ENCODE peak calls at places on chromosomes 4 and X, in nine cellular contexts. Q is A549; P is brain microvascular endothelial cell; E is fibroblast of the aortic adventitia; W is kidney; Y is tibial nerve; Z is CD8-positive, alpha-beta memory T cell; M is heart left ventricle; A is left lung. D is an unnamed sample.
A peak's percentile ranks its signal among the peaks of the same experiment; 100 is the strongest.

GRCh38 chr4:173121044-173121685 is 47.4 kb upstream of the GALNT7 start:
- DNase-seq in Y (no peak), Z (no peak), W (no peak), P (peak; percentile 37), Q (no peak), A (no peak), E (peak; percentile 47), M (peak; percentile 25), D (no peak)

GRCh38 chrX:136780738-136781137 is at the start of gene ARHGEF6:
- DNase-seq in M (peak; percentile 34), A (no peak), Y (no peak), W (no peak), E (peak; percentile 8), Q (no peak), P (no peak), Z (peak; percentile 48), D (no peak)

GRCh38 chrX:54413753-54414152 is 26.5 kb upstream of the TSR2 start:
- DNase-seq in Y (no peak), P (no peak), W (no peak), E (no peak), Q (no peak), Z (no peak), A (no peak), M (no peak), D (no peak)

GRCh38 chr4:138910201-138910913 is 105.2 kb upstream of the NOCT start:
- DNase-seq in W (no peak), Z (no peak), P (peak; percentile 36), Q (peak; percentile 31), A (no peak), M (no peak), Y (no peak), E (peak; percentile 23), D (no peak)

GRCh38 chrX:127577884-127578283 is 474.3 kb downstream of the ACTRT1 start:
- DNase-seq in P (no peak), Y (no peak), E (no peak), A (no peak), W (no peak), Z (no peak), M (peak; percentile 24), Q (no peak), D (no peak)

GRCh38 chr4:98639523-98639922 is 18.9 kb downstream of the TSPAN5 start:
- DNase-seq in Q (no peak), W (no peak), Y (no peak), E (peak; percentile 51), P (no peak), M (no peak), Z (no peak), A (no peak), D (no peak)

GRCh38 chr4:123806057-123806456 is 409.5 kb downstream of the SPRY1 start:
- DNase-seq in Z (no peak), W (no peak), Q (no peak), P (no peak), Y (no peak), A (no peak), E (no peak), M (no peak), D (no peak)

GRCh38 chrX:103483720-103484119 is 35.6 kb downstream of the RAB40A start:
- DNase-seq in E (no peak), A (no peak), W (no peak), Q (no peak), P (no peak), Y (no peak), Z (no peak), M (no peak), D (no peak)

GRCh38 chrX:116436358-116436816 is at the start of gene SLC6A14:
- DNase-seq in Q (no peak), A (peak; percentile 57), M (no peak), Z (no peak), W (no peak), Y (no peak), P (no peak), E (no peak), D (no peak)
- H3K4me3 ChIP-seq in Q (no peak within 1 kb of the TSS), A (peak within 1 kb of the TSS; percentile 10), M (no peak within 1 kb of the TSS), Z (no peak within 1 kb of the TSS), W (no peak within 1 kb of the TSS), Y (no peak within 1 kb of the TSS), P (no peak within 1 kb of the TSS), E (no peak within 1 kb of the TSS), D (no peak within 1 kb of the TSS)

GRCh38 chr4:1792832-1793495 is at the start of gene FGFR3:
- DNase-seq in W (no peak), M (no peak), P (no peak), Q (peak; percentile 54), E (no peak), A (no peak), Z (no peak), Y (no peak), D (no peak)
- H3K4me3 ChIP-seq in W (peak within 1 kb of the TSS; percentile 58), M (peak within 1 kb of the TSS; percentile 58), P (peak within 1 kb of the TSS; percentile 31), Q (peak within 1 kb of the TSS; percentile 62), E (peak within 1 kb of the TSS; percentile 48), A (peak within 1 kb of the TSS; percentile 19), Z (no peak within 1 kb of the TSS), Y (peak within 1 kb of the TSS; percentile 46), D (peak within 1 kb of the TSS; percentile 49)

GRCh38 chr4:39609454-39609911 is 29.2 kb downstream of the SMIM14 start:
- DNase-seq in W (no peak), A (no peak), Z (no peak), P (no peak), E (no peak), Q (no peak), M (no peak), Y (no peak), D (no peak)
- H3K4me3 ChIP-seq in W (no peak overlapping the region), A (no peak overlapping the region), Z (no peak overlapping the region), P (no peak overlapping the region), E (no peak overlapping the region), Q (no peak overlapping the region), M (no peak overlapping the region), Y (no peak overlapping the region), D (no peak overlapping the region)

DNA sequence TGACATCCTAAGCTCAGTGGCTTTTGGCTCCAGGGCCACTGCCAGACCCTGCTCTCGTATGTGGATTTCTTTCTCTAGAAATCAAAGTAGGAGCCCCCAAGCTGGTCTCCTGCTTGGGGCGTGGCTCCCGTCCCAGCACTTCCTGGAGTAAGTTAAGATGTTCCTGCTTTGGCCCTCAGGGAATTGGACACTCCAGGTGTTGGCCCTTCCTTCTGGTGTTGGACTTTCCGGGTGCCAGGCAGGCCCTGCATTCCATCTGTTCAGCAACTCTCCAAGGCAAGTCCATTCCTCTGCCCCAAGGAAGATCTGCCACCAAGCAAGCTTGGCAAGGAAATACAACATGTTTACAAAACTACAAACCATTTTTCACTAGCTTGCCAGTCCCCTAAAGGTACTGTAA is 22.1 kb upstream of the GPC4 start:
- DNase-seq in Q (no peak), Z (no peak), Y (no peak), M (no peak), E (no peak), W (no peak), P (no peak), A (no peak), D (no peak)
- H3K4me3 ChIP-seq in Q (no peak overlapping the region), Z (no peak overlapping the region), Y (no peak overlapping the region), M (no peak overlapping the region), E (no peak overlapping the region), W (no peak overlapping the region), P (no peak overlapping the region), A (no peak overlapping the region), D (no peak overlapping the region)

DNA sequence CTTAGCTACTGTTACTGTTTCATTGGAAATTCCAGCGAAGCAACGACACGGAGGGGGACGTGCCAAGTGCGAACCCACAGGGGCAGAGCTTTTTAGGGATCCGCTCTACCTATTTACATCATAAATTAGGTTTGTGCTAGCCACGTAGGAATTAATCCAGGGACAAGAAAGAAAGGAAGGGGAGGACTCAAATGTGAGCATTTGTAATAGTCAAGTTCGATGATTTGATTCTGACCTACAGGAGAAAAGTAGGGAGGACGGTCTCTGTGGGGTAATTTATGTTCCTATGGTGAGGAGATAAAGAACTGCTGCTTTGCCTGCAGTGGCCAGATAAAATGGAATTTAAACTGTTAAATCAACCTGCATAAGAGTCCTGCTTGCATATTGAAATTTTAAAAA is 1.7 kb downstream of the INTS6L start:
- DNase-seq in A (no peak), Z (no peak), Y (no peak), M (no peak), E (no peak), P (no peak), Q (no peak), W (no peak), D (no peak)
- H3K4me3 ChIP-seq in A (peak overlapping the region; percentile 40), Z (peak overlapping the region; percentile 71), Y (peak overlapping the region; percentile 45), M (peak overlapping the region; percentile 69), E (peak overlapping the region; percentile 66), P (peak overlapping the region; percentile 58), Q (peak overlapping the region; percentile 68), W (peak overlapping the region; percentile 75), D (peak overlapping the region; percentile 58)

DNA sequence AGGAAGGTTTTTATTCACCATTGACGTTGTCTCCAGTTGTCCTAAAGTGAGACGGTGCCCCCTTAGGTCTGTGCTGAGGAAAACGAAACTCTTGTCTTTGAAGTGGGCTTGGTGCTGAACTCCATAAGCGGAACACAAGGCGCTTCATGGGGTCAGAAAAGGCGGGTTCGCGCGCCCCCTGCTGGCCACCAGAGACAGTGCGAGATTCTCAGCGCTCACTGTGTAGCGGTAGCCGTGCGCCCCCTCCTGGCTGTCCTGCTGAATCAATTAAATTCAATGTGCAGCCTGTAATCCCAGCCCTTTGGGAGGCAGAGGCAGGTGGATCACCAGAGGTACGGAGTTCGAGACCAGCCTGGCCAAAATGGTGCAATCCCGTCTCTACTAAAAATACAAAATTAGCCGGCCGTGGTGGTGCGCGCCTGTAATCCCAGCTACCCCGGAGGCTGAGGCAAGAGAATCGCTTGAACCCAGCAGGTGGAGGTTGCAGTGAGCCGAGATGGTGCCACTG is 64.1 kb downstream of the RLIM start:
- DNase-seq in M (peak; percentile 86), Z (peak; percentile 85), W (peak; percentile 91), E (peak; percentile 72), P (peak; percentile 54), Q (peak; percentile 34), Y (peak; percentile 77), A (peak; percentile 81), D (no peak)
- H3K4me3 ChIP-seq in M (peak overlapping the region; percentile 32), Z (no peak overlapping the region), W (peak overlapping the region; percentile 14), E (peak overlapping the region; percentile 7), P (peak overlapping the region; percentile 26), Q (no peak overlapping the region), Y (no peak overlapping the region), A (no peak overlapping the region), D (no peak overlapping the region)

GRCh38 chr4:174133525-174133924 is 149.9 kb downstream of the FBXO8 start:
- DNase-seq in Y (no peak), P (no peak), Z (no peak), Q (no peak), E (no peak), W (no peak), A (no peak), M (no peak), D (no peak)

GRCh38 chr4:174134361-174134760 is 149.1 kb downstream of the FBXO8 start:
- DNase-seq in Z (no peak), W (no peak), M (no peak), E (peak; percentile 53), P (no peak), A (no peak), Y (no peak), Q (no peak), D (no peak)

GRCh38 chr4:174136013-174136412 is 147.5 kb downstream of the FBXO8 start:
- DNase-seq in A (no peak), Z (no peak), E (peak; percentile 64), Y (no peak), M (no peak), W (no peak), P (no peak), Q (no peak), D (no peak)

GRCh38 chr4:174137698-174138097 is 145.8 kb downstream of the FBXO8 start:
- DNase-seq in P (no peak), W (no peak), Y (no peak), Z (no peak), A (no peak), Q (no peak), E (no peak), M (no peak), D (no peak)

GRCh38 chr4:174135530-174135929 is 147.9 kb downstream of the FBXO8 start:
- DNase-seq in A (no peak), Y (no peak), P (no peak), Z (no peak), M (no peak), W (no peak), Q (no peak), E (no peak), D (no peak)
- H3K4me3 ChIP-seq in A (no peak overlapping the region), Y (peak overlapping the region; percentile 28), P (no peak overlapping the region), Z (no peak overlapping the region), M (peak overlapping the region; percentile 51), W (no peak overlapping the region), Q (no peak overlapping the region), E (peak overlapping the region; percentile 55), D (peak overlapping the region; percentile 9)